ENCODE peak calls at places on chromosomes 2 and 18, in five cellular contexts. H, F, O, Q and Z are unnamed samples.

GRCh38 chr2:13858626-13859025 is 773.9 kb upstream of the LRATD1 start:
- DNase-seq in H (no peak), O (no peak), Q (peak), F (no peak), Z (no peak)

GRCh38 chr2:126664234-126664633 is 8.3 kb downstream of the GYPC start:
- DNase-seq in O (no peak), Q (no peak), F (no peak), H (no peak), Z (peak)

GRCh38 chr2:161796192-161796591 is 172.0 kb downstream of the SLC4A10 start:
- DNase-seq in H (no peak), F (peak), O (no peak), Q (peak), Z (no peak)

GRCh38 chr18:36340232-36340631 is 42.7 kb downstream of the FHOD3 start:
- DNase-seq in F (no peak), O (no peak), H (no peak), Q (no peak), Z (no peak)

GRCh38 chr2:84815146-84815545 is 65.7 kb downstream of the TRABD2A start:
- DNase-seq in H (no peak), Q (peak), F (peak), O (no peak), Z (no peak)

GRCh38 chr2:8984152-8984551 is 19.3 kb downstream of the MBOAT2 start:
- DNase-seq in F (peak), H (no peak), O (no peak), Q (peak), Z (no peak)

GRCh38 chr2:239315308-239315707 is 85.5 kb downstream of the HDAC4 start:
- DNase-seq in Q (no peak), H (no peak), F (no peak), O (no peak), Z (no peak)

GRCh38 chr2:184137955-184138354 is 460.4 kb upstream of the ZNF804A start:
- DNase-seq in F (no peak), Q (no peak), O (no peak), H (no peak), Z (no peak)

GRCh38 chr18:76882186-76882585 is 59.8 kb downstream of the ZNF236 start:
- DNase-seq in H (no peak), O (no peak), Q (no peak), F (no peak), Z (no peak)

GRCh38 chr2:241315879-241316700 is at the start of gene SEPTIN2:
- DNase-seq in Q (peak), H (peak), O (peak), F (peak), Z (peak)

GRCh38 chr2:234414591-234414990 is 82.3 kb downstream of the ARL4C start:
- DNase-seq in O (no peak), F (no peak), Q (no peak), H (no peak), Z (peak)

GRCh38 chr2:120448961-120449421 is 103.1 kb downstream of the INHBB start:
- DNase-seq in H (no peak), F (no peak), Q (no peak), O (no peak), Z (no peak)

GRCh38 chr2:149885468-149885867 is 297.9 kb upstream of the MMADHC start:
- DNase-seq in F (peak), H (no peak), O (no peak), Q (peak), Z (no peak)

GRCh38 chr2:43168016-43168369 is 58.4 kb downstream of the ZFP36L2 start:
- DNase-seq in F (no peak), H (no peak), O (no peak), Q (no peak), Z (no peak)

GRCh38 chr2:207895236-207895860 is 125.6 kb upstream of the FZD5 start:
- DNase-seq in F (no peak), H (no peak), Q (no peak), O (no peak), Z (no peak)

GRCh38 chr2:156687126-156687525 is 250.9 kb downstream of the GPD2 start:
- DNase-seq in H (no peak), O (no peak), Q (no peak), F (no peak), Z (no peak)

GRCh38 chr2:236289766-236290462 is 25.7 kb upstream of the ASB18 start:
- DNase-seq in H (no peak), O (no peak), F (no peak), Q (no peak), Z (no peak)

GRCh38 chr18:79868811-79869541 is 71.2 kb downstream of the KCNG2 start:
- DNase-seq in O (no peak), H (no peak), Q (no peak), F (no peak), Z (no peak)

GRCh38 chr2:127811397-127811860 is 458 bp upstream of the WDR33 start:
- DNase-seq in H (no peak), F (no peak), Q (no peak), O (no peak), Z (no peak)

GRCh38 chr2:134504586-134505336 is 214.0 kb downstream of the TMEM163 start:
- DNase-seq in F (no peak), H (no peak), O (no peak), Q (no peak), Z (no peak)

GRCh38 chr2:190802133-190802532 is 78.5 kb upstream of the GLS start:
- DNase-seq in Q (no peak), H (no peak), O (no peak), F (no peak), Z (no peak)

GRCh38 chr2:45812039-45812500 is 160.6 kb downstream of the PRKCE start:
- DNase-seq in O (peak), F (peak), H (no peak), Q (peak), Z (no peak)

GRCh38 chr18:7084766-7085080 is 32.9 kb downstream of the LAMA1 start:
- DNase-seq in H (no peak), O (peak), F (peak), Q (peak), Z (no peak)

GRCh38 chr18:70454705-70455322 is 166.0 kb downstream of the SOCS6 start:
- DNase-seq in Q (peak), H (no peak), O (peak), F (peak), Z (peak)

GRCh38 chr18:76953186-76953982 is 131.0 kb downstream of the ZNF236 start:
- DNase-seq in Q (peak), O (no peak), F (peak), H (no peak), Z (no peak)

GRCh38 chr2:241775223-241776177 is 1.1 kb upstream of the GAL3ST2 start:
- DNase-seq in F (no peak), Q (no peak), H (no peak), O (no peak), Z (no peak)

GRCh38 chr18:66534110-66534509 is 69.8 kb downstream of the CDH19 start:
- DNase-seq in H (no peak), Q (no peak), O (no peak), F (no peak), Z (no peak)

GRCh38 chr2:206642075-206643025 is at the start of gene FAM237A:
- DNase-seq in F (peak), H (no peak), Q (peak), O (peak), Z (no peak)

GRCh38 chr2:224780096-224780495 is 63.9 kb upstream of the CCDC195 start:
- DNase-seq in Q (no peak), F (peak), O (no peak), H (no peak), Z (no peak)

GRCh38 chr2:238238311-238238765 is 1.5 kb downstream of the HES6 start:
- DNase-seq in H (no peak), O (no peak), F (no peak), Q (no peak), Z (no peak)

DNA sequence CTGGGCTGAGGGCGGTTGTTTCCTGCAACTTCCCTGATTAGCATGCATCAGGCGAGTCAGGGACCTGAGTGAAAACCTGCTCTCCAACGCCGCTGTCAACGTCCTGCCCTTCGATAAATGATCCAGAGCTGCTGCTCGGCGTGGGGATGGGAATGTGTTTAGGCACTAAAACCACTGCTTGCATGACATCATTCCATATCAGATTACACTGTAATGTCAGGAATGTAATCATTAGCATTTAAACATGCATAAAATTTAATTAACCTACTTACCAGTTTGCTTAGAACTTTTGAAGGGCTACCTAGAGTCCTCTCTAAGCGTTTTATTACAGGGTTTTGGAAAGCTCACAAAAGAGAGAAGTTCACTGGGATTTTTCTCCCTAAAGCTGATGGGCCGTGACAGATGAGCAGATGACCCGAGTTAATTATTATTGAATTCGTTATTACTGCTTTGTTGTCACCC is 685.6 kb upstream of the SALL3 start:
- DNase-seq in O (no peak), H (no peak), Q (no peak), F (no peak), Z (no peak)
- H3K4me3 ChIP-seq in O (no peak), H (no peak), Q (no peak), F (no peak), Z (no peak)

GRCh38 chr2:173307287-173307686 is 47.4 kb upstream of the CDCA7 start:
- DNase-seq in Q (peak), H (peak), O (no peak), F (no peak), Z (no peak)
- H3K4me3 ChIP-seq in Q (no peak), H (peak), O (no peak), F (no peak), Z (no peak)

DNA sequence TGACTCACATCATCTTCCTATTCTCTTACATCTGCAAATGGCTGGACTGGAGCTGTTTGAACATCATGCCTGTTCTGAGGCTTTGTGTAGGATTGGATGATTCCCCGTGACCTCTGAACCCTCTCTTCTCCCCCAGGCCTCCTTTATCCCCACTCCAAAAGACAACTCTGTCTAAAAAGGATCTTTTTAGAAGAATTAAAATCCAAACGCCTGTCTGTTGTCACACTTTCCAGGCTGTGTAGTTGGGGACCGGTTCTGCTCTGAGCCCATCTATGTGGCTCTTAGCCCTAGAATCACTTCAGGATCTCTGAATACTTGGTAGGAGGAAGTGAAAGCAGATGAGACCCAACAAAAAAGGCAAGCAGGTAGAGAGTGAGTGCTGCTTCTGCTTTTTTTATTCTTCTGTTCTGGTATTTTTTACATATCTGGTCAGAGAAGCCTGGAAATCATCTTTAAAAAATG is 585 bp downstream of the SP140 start:
- DNase-seq in F (no peak), O (no peak), H (peak), Q (no peak), Z (peak)
- H3K4me3 ChIP-seq in F (no peak), O (no peak), H (peak), Q (no peak), Z (peak)

GRCh38 chr2:37230581-37230980 is 815 bp downstream of the CEBPZ start:
- DNase-seq in H (no peak), Q (peak), F (peak), O (no peak), Z (no peak)
- H3K4me3 ChIP-seq in H (peak), Q (peak), F (peak), O (peak), Z (peak)